ENCODE peak calls at places on chromosomes 3 and 15, in nine cellular contexts. One of them, this sample, is unnamed.

GRCh38 chr3:197155039-197155438 is 125.4 kb upstream of the MELTF start:
- DNase-seq in omental fat pad: no peak
- DNase-seq in T-cell: no peak
- DNase-seq in EH: no peak
- DNase-seq in progenitor cell of endocrine pancreas: no peak
- DNase-seq in Ammon's horn: no peak
- DNase-seq in T-helper 17 cell: no peak
- DNase-seq in A172: no peak
- DNase-seq in activated CD8-positive, alpha-beta memory T cell treated with anti-CD3 and anti-CD28 coated beads, Interleukin-2, amount 50 U/mL, for 48 hours: no peak
- DNase-seq in this sample: no peak

GRCh38 chr15:38274135-38274534 is 21.5 kb downstream of the SPRED1 start:
- DNase-seq in omental fat pad: no peak
- DNase-seq in T-cell: no peak
- DNase-seq in EH: no peak
- DNase-seq in progenitor cell of endocrine pancreas: no peak
- DNase-seq in Ammon's horn: no peak
- DNase-seq in T-helper 17 cell: no peak
- DNase-seq in A172: no peak
- DNase-seq in activated CD8-positive, alpha-beta memory T cell treated with anti-CD3 and anti-CD28 coated beads, Interleukin-2, amount 50 U/mL, for 48 hours: no peak
- DNase-seq in this sample: no peak

GRCh38 chr3:18122264-18122663 is 302.9 kb downstream of the SATB1 start:
- DNase-seq in omental fat pad: no peak
- DNase-seq in T-cell: no peak
- DNase-seq in EH: no peak
- DNase-seq in progenitor cell of endocrine pancreas: no peak
- DNase-seq in Ammon's horn: no peak
- DNase-seq in T-helper 17 cell: no peak
- DNase-seq in A172: no peak
- DNase-seq in activated CD8-positive, alpha-beta memory T cell treated with anti-CD3 and anti-CD28 coated beads, Interleukin-2, amount 50 U/mL, for 48 hours: no peak
- DNase-seq in this sample: no peak

GRCh38 chr15:100211855-100212850 is 129.6 kb downstream of the ADAMTS17 start:
- DNase-seq in omental fat pad: no peak
- DNase-seq in T-cell: no peak
- DNase-seq in EH: no peak
- DNase-seq in progenitor cell of endocrine pancreas: no peak
- DNase-seq in Ammon's horn: no peak
- DNase-seq in T-helper 17 cell: no peak
- DNase-seq in A172: no peak
- DNase-seq in activated CD8-positive, alpha-beta memory T cell treated with anti-CD3 and anti-CD28 coated beads, Interleukin-2, amount 50 U/mL, for 48 hours: no peak
- DNase-seq in this sample: no peak

GRCh38 chr15:80396094-80396493 is 8.1 kb upstream of the ARNT2 start:
- DNase-seq in omental fat pad: no peak
- DNase-seq in T-cell: no peak
- DNase-seq in EH: no peak
- DNase-seq in progenitor cell of endocrine pancreas: no peak
- DNase-seq in Ammon's horn: no peak
- DNase-seq in T-helper 17 cell: no peak
- DNase-seq in A172: no peak
- DNase-seq in activated CD8-positive, alpha-beta memory T cell treated with anti-CD3 and anti-CD28 coated beads, Interleukin-2, amount 50 U/mL, for 48 hours: no peak
- DNase-seq in this sample: no peak

GRCh38 chr3:176937546-176937945 is 259.7 kb downstream of the TBL1XR1 start:
- DNase-seq in omental fat pad: no peak
- DNase-seq in T-cell: no peak
- DNase-seq in EH: peak
- DNase-seq in progenitor cell of endocrine pancreas: no peak
- DNase-seq in Ammon's horn: no peak
- DNase-seq in T-helper 17 cell: no peak
- DNase-seq in A172: no peak
- DNase-seq in activated CD8-positive, alpha-beta memory T cell treated with anti-CD3 and anti-CD28 coated beads, Interleukin-2, amount 50 U/mL, for 48 hours: no peak
- DNase-seq in this sample: no peak

GRCh38 chr15:75008249-75009017 is 13.1 kb downstream of the SCAMP5 start:
- DNase-seq in omental fat pad: no peak
- DNase-seq in T-cell: no peak
- DNase-seq in EH: no peak
- DNase-seq in progenitor cell of endocrine pancreas: no peak
- DNase-seq in Ammon's horn: no peak
- DNase-seq in T-helper 17 cell: no peak
- DNase-seq in A172: no peak
- DNase-seq in activated CD8-positive, alpha-beta memory T cell treated with anti-CD3 and anti-CD28 coated beads, Interleukin-2, amount 50 U/mL, for 48 hours: no peak
- DNase-seq in this sample: no peak

GRCh38 chr3:48467473-48468267 is 21.1 kb downstream of the ATRIP start:
- DNase-seq in omental fat pad: no peak
- DNase-seq in T-cell: no peak
- DNase-seq in EH: no peak
- DNase-seq in progenitor cell of endocrine pancreas: no peak
- DNase-seq in Ammon's horn: no peak
- DNase-seq in T-helper 17 cell: no peak
- DNase-seq in A172: no peak
- DNase-seq in activated CD8-positive, alpha-beta memory T cell treated with anti-CD3 and anti-CD28 coated beads, Interleukin-2, amount 50 U/mL, for 48 hours: no peak
- DNase-seq in this sample: no peak

GRCh38 chr3:11522398-11522715 is 121.4 kb downstream of the VGLL4 start:
- DNase-seq in omental fat pad: no peak
- DNase-seq in T-cell: no peak
- DNase-seq in EH: peak
- DNase-seq in progenitor cell of endocrine pancreas: no peak
- DNase-seq in Ammon's horn: no peak
- DNase-seq in T-helper 17 cell: no peak
- DNase-seq in A172: peak
- DNase-seq in activated CD8-positive, alpha-beta memory T cell treated with anti-CD3 and anti-CD28 coated beads, Interleukin-2, amount 50 U/mL, for 48 hours: no peak
- DNase-seq in this sample: no peak

GRCh38 chr3:136988651-136989050 is 30.9 kb downstream of the IL20RB start:
- DNase-seq in omental fat pad: no peak
- DNase-seq in T-cell: no peak
- DNase-seq in EH: no peak
- DNase-seq in progenitor cell of endocrine pancreas: no peak
- DNase-seq in Ammon's horn: no peak
- DNase-seq in T-helper 17 cell: no peak
- DNase-seq in A172: no peak
- DNase-seq in activated CD8-positive, alpha-beta memory T cell treated with anti-CD3 and anti-CD28 coated beads, Interleukin-2, amount 50 U/mL, for 48 hours: no peak
- DNase-seq in this sample: no peak

GRCh38 chr3:134898315-134898714 is 103.3 kb downstream of the EPHB1 start:
- DNase-seq in omental fat pad: no peak
- DNase-seq in T-cell: no peak
- DNase-seq in EH: no peak
- DNase-seq in progenitor cell of endocrine pancreas: no peak
- DNase-seq in Ammon's horn: no peak
- DNase-seq in T-helper 17 cell: no peak
- DNase-seq in A172: no peak
- DNase-seq in activated CD8-positive, alpha-beta memory T cell treated with anti-CD3 and anti-CD28 coated beads, Interleukin-2, amount 50 U/mL, for 48 hours: no peak
- DNase-seq in this sample: no peak

GRCh38 chr3:46712191-46713047 is 5.2 kb downstream of the PRSS50 start:
- DNase-seq in omental fat pad: no peak
- DNase-seq in T-cell: no peak
- DNase-seq in EH: no peak
- DNase-seq in progenitor cell of endocrine pancreas: no peak
- DNase-seq in Ammon's horn: no peak
- DNase-seq in T-helper 17 cell: no peak
- DNase-seq in A172: no peak
- DNase-seq in activated CD8-positive, alpha-beta memory T cell treated with anti-CD3 and anti-CD28 coated beads, Interleukin-2, amount 50 U/mL, for 48 hours: peak
- DNase-seq in this sample: no peak

GRCh38 chr3:159637895-159638542 is 350.6 kb upstream of the IL12A start:
- DNase-seq in omental fat pad: no peak
- DNase-seq in T-cell: no peak
- DNase-seq in EH: peak
- DNase-seq in progenitor cell of endocrine pancreas: no peak
- DNase-seq in Ammon's horn: no peak
- DNase-seq in T-helper 17 cell: no peak
- DNase-seq in A172: peak
- DNase-seq in activated CD8-positive, alpha-beta memory T cell treated with anti-CD3 and anti-CD28 coated beads, Interleukin-2, amount 50 U/mL, for 48 hours: no peak
- DNase-seq in this sample: no peak

GRCh38 chr3:149199474-149199873 is 22.2 kb downstream of the CP start:
- DNase-seq in omental fat pad: no peak
- DNase-seq in T-cell: no peak
- DNase-seq in EH: peak
- DNase-seq in progenitor cell of endocrine pancreas: no peak
- DNase-seq in Ammon's horn: no peak
- DNase-seq in T-helper 17 cell: no peak
- DNase-seq in A172: no peak
- DNase-seq in activated CD8-positive, alpha-beta memory T cell treated with anti-CD3 and anti-CD28 coated beads, Interleukin-2, amount 50 U/mL, for 48 hours: no peak
- DNase-seq in this sample: no peak

GRCh38 chr3:149162007-149162406 is 32.6 kb downstream of the HPS3 start:
- DNase-seq in omental fat pad: no peak
- DNase-seq in T-cell: no peak
- DNase-seq in EH: no peak
- DNase-seq in progenitor cell of endocrine pancreas: no peak
- DNase-seq in Ammon's horn: peak
- DNase-seq in T-helper 17 cell: no peak
- DNase-seq in A172: no peak
- DNase-seq in activated CD8-positive, alpha-beta memory T cell treated with anti-CD3 and anti-CD28 coated beads, Interleukin-2, amount 50 U/mL, for 48 hours: no peak
- DNase-seq in this sample: no peak

GRCh38 chr3:138437281-138437680 is 2.9 kb downstream of the ESYT3 start:
- DNase-seq in omental fat pad: no peak
- DNase-seq in T-cell: no peak
- DNase-seq in EH: no peak
- DNase-seq in progenitor cell of endocrine pancreas: no peak
- DNase-seq in Ammon's horn: no peak
- DNase-seq in T-helper 17 cell: no peak
- DNase-seq in A172: no peak
- DNase-seq in activated CD8-positive, alpha-beta memory T cell treated with anti-CD3 and anti-CD28 coated beads, Interleukin-2, amount 50 U/mL, for 48 hours: no peak
- DNase-seq in this sample: no peak

GRCh38 chr3:64344721-64345207 is 119.5 kb upstream of the PRICKLE2 start:
- DNase-seq in omental fat pad: no peak
- DNase-seq in T-cell: no peak
- DNase-seq in EH: peak
- DNase-seq in progenitor cell of endocrine pancreas: no peak
- DNase-seq in Ammon's horn: no peak
- DNase-seq in T-helper 17 cell: no peak
- DNase-seq in A172: peak
- DNase-seq in activated CD8-positive, alpha-beta memory T cell treated with anti-CD3 and anti-CD28 coated beads, Interleukin-2, amount 50 U/mL, for 48 hours: no peak
- DNase-seq in this sample: peak

GRCh38 chr3:146640955-146641867 is 36.1 kb upstream of the PLSCR5 start:
- DNase-seq in omental fat pad: no peak
- DNase-seq in T-cell: no peak
- DNase-seq in EH: peak
- DNase-seq in progenitor cell of endocrine pancreas: no peak
- DNase-seq in Ammon's horn: peak
- DNase-seq in T-helper 17 cell: no peak
- DNase-seq in A172: peak
- DNase-seq in activated CD8-positive, alpha-beta memory T cell treated with anti-CD3 and anti-CD28 coated beads, Interleukin-2, amount 50 U/mL, for 48 hours: no peak
- DNase-seq in this sample: peak

GRCh38 chr15:68401496-68402431 is 30.2 kb downstream of the ITGA11 start:
- DNase-seq in omental fat pad: no peak
- DNase-seq in T-cell: no peak
- DNase-seq in EH: peak
- DNase-seq in progenitor cell of endocrine pancreas: no peak
- DNase-seq in Ammon's horn: no peak
- DNase-seq in T-helper 17 cell: no peak
- DNase-seq in A172: no peak
- DNase-seq in activated CD8-positive, alpha-beta memory T cell treated with anti-CD3 and anti-CD28 coated beads, Interleukin-2, amount 50 U/mL, for 48 hours: peak
- DNase-seq in this sample: no peak

GRCh38 chr3:174218011-174218410 is 641.1 kb upstream of the NAALADL2 start:
- DNase-seq in omental fat pad: no peak
- DNase-seq in T-cell: no peak
- DNase-seq in EH: no peak
- DNase-seq in progenitor cell of endocrine pancreas: no peak
- DNase-seq in Ammon's horn: no peak
- DNase-seq in T-helper 17 cell: no peak
- DNase-seq in A172: peak
- DNase-seq in activated CD8-positive, alpha-beta memory T cell treated with anti-CD3 and anti-CD28 coated beads, Interleukin-2, amount 50 U/mL, for 48 hours: no peak
- DNase-seq in this sample: no peak

GRCh38 chr3:10471337-10471721 is 34.1 kb downstream of the ATP2B2 start:
- DNase-seq in omental fat pad: no peak
- DNase-seq in T-cell: no peak
- DNase-seq in EH: peak
- DNase-seq in progenitor cell of endocrine pancreas: no peak
- DNase-seq in Ammon's horn: no peak
- DNase-seq in T-helper 17 cell: no peak
- DNase-seq in A172: no peak
- DNase-seq in activated CD8-positive, alpha-beta memory T cell treated with anti-CD3 and anti-CD28 coated beads, Interleukin-2, amount 50 U/mL, for 48 hours: no peak
- DNase-seq in this sample: peak

GRCh38 chr3:136378011-136378410 is 127.9 kb downstream of the PCCB start:
- DNase-seq in omental fat pad: no peak
- DNase-seq in T-cell: no peak
- DNase-seq in EH: no peak
- DNase-seq in progenitor cell of endocrine pancreas: no peak
- DNase-seq in Ammon's horn: no peak
- DNase-seq in T-helper 17 cell: no peak
- DNase-seq in A172: no peak
- DNase-seq in activated CD8-positive, alpha-beta memory T cell treated with anti-CD3 and anti-CD28 coated beads, Interleukin-2, amount 50 U/mL, for 48 hours: no peak
- DNase-seq in this sample: no peak

GRCh38 chr3:18080198-18080689 is 337.8 kb upstream of the TBC1D5 start:
- DNase-seq in omental fat pad: no peak
- DNase-seq in T-cell: no peak
- DNase-seq in EH: peak
- DNase-seq in progenitor cell of endocrine pancreas: no peak
- DNase-seq in Ammon's horn: no peak
- DNase-seq in T-helper 17 cell: no peak
- DNase-seq in A172: peak
- DNase-seq in activated CD8-positive, alpha-beta memory T cell treated with anti-CD3 and anti-CD28 coated beads, Interleukin-2, amount 50 U/mL, for 48 hours: no peak
- DNase-seq in this sample: no peak

GRCh38 chr3:133991637-133992036 is 38.1 kb downstream of the SLCO2A1 start:
- DNase-seq in omental fat pad: no peak
- DNase-seq in T-cell: no peak
- DNase-seq in EH: peak
- DNase-seq in progenitor cell of endocrine pancreas: no peak
- DNase-seq in Ammon's horn: no peak
- DNase-seq in T-helper 17 cell: no peak
- DNase-seq in A172: peak
- DNase-seq in activated CD8-positive, alpha-beta memory T cell treated with anti-CD3 and anti-CD28 coated beads, Interleukin-2, amount 50 U/mL, for 48 hours: peak
- DNase-seq in this sample: no peak

GRCh38 chr15:70291295-70291694 is 193.6 kb upstream of the TLE3 start:
- DNase-seq in omental fat pad: no peak
- DNase-seq in T-cell: no peak
- DNase-seq in EH: no peak
- DNase-seq in progenitor cell of endocrine pancreas: no peak
- DNase-seq in Ammon's horn: no peak
- DNase-seq in T-helper 17 cell: no peak
- DNase-seq in A172: no peak
- DNase-seq in activated CD8-positive, alpha-beta memory T cell treated with anti-CD3 and anti-CD28 coated beads, Interleukin-2, amount 50 U/mL, for 48 hours: no peak
- DNase-seq in this sample: no peak

GRCh38 chr15:38061856-38062649 is 127.6 kb downstream of the TMCO5A start:
- DNase-seq in omental fat pad: no peak
- DNase-seq in T-cell: no peak
- DNase-seq in EH: no peak
- DNase-seq in progenitor cell of endocrine pancreas: no peak
- DNase-seq in Ammon's horn: no peak
- DNase-seq in T-helper 17 cell: no peak
- DNase-seq in A172: no peak
- DNase-seq in activated CD8-positive, alpha-beta memory T cell treated with anti-CD3 and anti-CD28 coated beads, Interleukin-2, amount 50 U/mL, for 48 hours: no peak
- DNase-seq in this sample: no peak

GRCh38 chr3:36814776-36815175 is 50.4 kb upstream of the DCLK3 start:
- DNase-seq in omental fat pad: no peak
- DNase-seq in T-cell: no peak
- DNase-seq in EH: no peak
- DNase-seq in progenitor cell of endocrine pancreas: no peak
- DNase-seq in Ammon's horn: no peak
- DNase-seq in T-helper 17 cell: no peak
- DNase-seq in A172: no peak
- DNase-seq in activated CD8-positive, alpha-beta memory T cell treated with anti-CD3 and anti-CD28 coated beads, Interleukin-2, amount 50 U/mL, for 48 hours: no peak
- DNase-seq in this sample: no peak

GRCh38 chr3:140203510-140203909 is 268.5 kb downstream of the CLSTN2 start:
- DNase-seq in omental fat pad: no peak
- DNase-seq in T-cell: no peak
- DNase-seq in EH: no peak
- DNase-seq in progenitor cell of endocrine pancreas: no peak
- DNase-seq in Ammon's horn: no peak
- DNase-seq in T-helper 17 cell: no peak
- DNase-seq in A172: peak
- DNase-seq in activated CD8-positive, alpha-beta memory T cell treated with anti-CD3 and anti-CD28 coated beads, Interleukin-2, amount 50 U/mL, for 48 hours: no peak
- DNase-seq in this sample: peak

This sample was measured in neural progenitor cell.